ENCODE peak calls at places on chromosomes 6 and 20, in ten cellular contexts. G, A, E, Z, H, X, Q, Y, P and N are unnamed samples.

GRCh38 chr6:111996159-111996558 is 57.7 kb upstream of the CCN6 start:
- DNase-seq in G (no peak), E (no peak), A (no peak), P (no peak), X (no peak), Z (no peak), Y (no peak), Q (no peak), H (no peak), N (no peak)

GRCh38 chr6:102154176-102154575 is 760.7 kb downstream of the GRIK2 start:
- DNase-seq in Q (no peak), G (no peak), E (no peak), A (no peak), Z (no peak), X (no peak), Y (no peak), H (no peak), P (no peak), N (no peak)

GRCh38 chr20:41632896-41633295 is 14.7 kb upstream of the CHD6 start:
- DNase-seq in Y (no peak), Q (no peak), Z (peak), E (no peak), P (no peak), A (no peak), X (no peak), G (no peak), H (no peak), N (no peak)

GRCh38 chr20:7926323-7926722 is 13.9 kb downstream of the HAO1 start:
- DNase-seq in Z (no peak), Q (no peak), G (no peak), E (no peak), H (no peak), P (no peak), X (no peak), A (no peak), Y (no peak), N (no peak)

GRCh38 chr6:160513836-160514235 is 150.2 kb downstream of the LPA start:
- DNase-seq in P (no peak), Q (no peak), H (no peak), G (no peak), E (no peak), A (no peak), Z (no peak), Y (no peak), X (no peak), N (no peak)

GRCh38 chr20:63441777-63442493 is 30.5 kb downstream of the KCNQ2 start:
- DNase-seq in G (peak), Q (no peak), Y (peak), Z (peak), X (no peak), E (no peak), H (peak), A (peak), P (peak), N (no peak)

GRCh38 chr6:33206864-33207568 is 1.3 kb upstream of the RING1 start:
- DNase-seq in A (no peak), G (peak), Z (no peak), E (no peak), P (peak), Q (no peak), Y (no peak), H (peak), X (no peak), N (no peak)

GRCh38 chr6:49264496-49264895 is 198.6 kb downstream of the MMUT start:
- DNase-seq in Q (no peak), P (no peak), G (no peak), H (no peak), Y (no peak), X (no peak), A (peak), E (no peak), Z (no peak), N (no peak)

GRCh38 chr6:131877999-131878789 is 70.4 kb downstream of the ENPP1 start:
- DNase-seq in A (no peak), X (no peak), E (no peak), G (no peak), Q (no peak), H (no peak), P (no peak), Z (peak), Y (no peak), N (no peak)

GRCh38 chr6:74404366-74404765 is 708.4 kb downstream of the CD109 start:
- DNase-seq in Q (no peak), A (no peak), P (no peak), Y (no peak), Z (no peak), X (no peak), E (peak), H (no peak), G (no peak), N (no peak)

GRCh38 chr6:116268589-116269293 is 11.0 kb downstream of the TSPYL1 start:
- DNase-seq in P (no peak), H (no peak), Z (peak), Q (no peak), A (no peak), E (peak), G (no peak), Y (no peak), X (no peak), N (no peak)

GRCh38 chr20:53840462-53841000 is 229.9 kb downstream of the BCAS1 start:
- DNase-seq in A (no peak), P (no peak), H (no peak), G (no peak), E (no peak), Z (no peak), Y (no peak), Q (no peak), X (no peak), N (no peak)

GRCh38 chr20:62792940-62793756 is 3.1 kb upstream of the MRGBP start:
- DNase-seq in G (no peak), X (no peak), Y (no peak), P (no peak), E (no peak), A (peak), Q (no peak), H (no peak), Z (no peak), N (no peak)

GRCh38 chr20:47493175-47493953 is 8.3 kb upstream of the NCOA3 start:
- DNase-seq in X (peak), Y (no peak), A (no peak), Z (peak), P (peak), H (no peak), E (peak), G (no peak), Q (peak), N (no peak)

GRCh38 chr20:38104283-38104682 is 60.8 kb downstream of the TGM2 start:
- DNase-seq in Y (no peak), A (no peak), P (no peak), G (no peak), Z (no peak), X (no peak), Q (no peak), E (no peak), H (no peak), N (no peak)

GRCh38 chr6:56927538-56928453 is 27.1 kb upstream of the BEND6 start:
- DNase-seq in E (no peak), A (peak), Q (no peak), P (no peak), Z (peak), X (no peak), G (no peak), Y (no peak), H (no peak), N (no peak)

GRCh38 chr20:50413088-50413500 is 97.1 kb upstream of the PTPN1 start:
- DNase-seq in E (no peak), A (no peak), Q (peak), Y (no peak), Z (peak), P (no peak), G (no peak), X (no peak), H (no peak), N (no peak)

GRCh38 chr6:14888575-14889000 is 357.3 kb upstream of the JARID2 start:
- DNase-seq in Z (no peak), E (no peak), G (no peak), Q (no peak), H (no peak), Y (no peak), A (no peak), X (no peak), P (no peak), N (no peak)

GRCh38 chr6:135146160-135146920 is 34.8 kb upstream of the MYB start:
- DNase-seq in G (no peak), Z (peak), E (no peak), Y (no peak), P (no peak), H (no peak), X (no peak), A (no peak), Q (no peak), N (no peak)

GRCh38 chr6:40550096-40550731 is 37.0 kb downstream of the LRFN2 start:
- DNase-seq in E (peak), P (no peak), G (peak), Q (no peak), Y (no peak), H (peak), A (no peak), Z (peak), X (peak), N (no peak)

GRCh38 chr6:32763417-32763816 is at the start of gene HLA-DQB2:
- DNase-seq in Y (no peak), P (no peak), E (no peak), G (no peak), X (no peak), Z (no peak), A (no peak), H (no peak), Q (no peak), N (no peak)

GRCh38 chr6:100504786-100505737 is 40.3 kb upstream of the SIM1 start:
- DNase-seq in P (no peak), Z (no peak), Y (no peak), H (no peak), X (no peak), Q (no peak), A (no peak), G (no peak), E (peak), N (no peak)

GRCh38 chr6:107917468-107918375 is 40.3 kb downstream of the SEC63 start:
- DNase-seq in P (no peak), Q (no peak), A (no peak), H (peak), G (peak), Y (no peak), E (no peak), Z (no peak), X (no peak), N (no peak)

GRCh38 chr20:49790077-49790798 is 22.4 kb upstream of the SLC9A8 start:
- DNase-seq in X (no peak), E (peak), H (no peak), A (no peak), P (peak), G (peak), Q (no peak), Z (peak), Y (no peak), N (no peak)

GRCh38 chr6:134550604-134551003 is 232.7 kb upstream of the SGK1 start:
- DNase-seq in X (no peak), Z (no peak), H (no peak), Y (no peak), A (no peak), Q (no peak), E (no peak), G (no peak), P (no peak), N (no peak)

GRCh38 chr6:112231609-112232060 is 22.7 kb downstream of the LAMA4 start:
- DNase-seq in A (no peak), Q (no peak), X (no peak), P (no peak), G (no peak), H (no peak), Z (no peak), Y (no peak), E (no peak), N (no peak)

GRCh38 chr6:132919028-132919427 is 104.7 kb downstream of the RPS12 start:
- DNase-seq in Q (no peak), H (no peak), E (no peak), Z (no peak), X (no peak), G (no peak), A (no peak), P (no peak), Y (no peak), N (no peak)

GRCh38 chr6:72813807-72814596 is 192.1 kb downstream of the KCNQ5 start:
- DNase-seq in A (no peak), Z (peak), P (no peak), Y (no peak), G (no peak), Q (no peak), X (no peak), E (no peak), H (no peak), N (no peak)

DNA sequence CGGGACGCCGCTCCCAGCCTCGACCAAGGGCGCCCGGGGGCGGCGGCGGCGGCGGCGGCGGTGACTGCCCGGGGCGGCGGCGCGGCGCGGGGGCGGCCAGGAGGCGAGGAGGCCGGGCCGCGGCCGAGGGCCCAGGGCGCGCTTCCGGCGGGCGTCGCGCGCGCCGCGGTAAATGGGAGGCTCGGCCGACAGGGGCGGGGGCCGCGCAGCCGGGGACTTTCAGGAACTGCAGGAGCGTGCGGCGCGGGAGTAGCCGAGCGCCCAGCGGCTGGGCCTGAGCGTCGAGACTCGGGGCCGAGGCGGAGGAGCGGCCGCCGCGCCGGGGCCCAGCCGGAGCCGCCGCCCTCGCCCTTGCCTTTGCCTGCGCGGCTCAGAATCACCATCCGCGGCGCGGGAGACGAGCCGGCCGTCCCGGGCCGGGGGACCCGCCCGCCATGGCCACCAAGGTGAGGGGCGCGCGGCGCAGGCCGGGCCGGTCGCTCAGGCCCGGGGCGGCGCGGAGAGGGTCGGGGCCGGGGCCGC is at the start of gene SNX9:
- DNase-seq in G (peak), Z (peak), Q (peak), E (peak), X (peak), A (peak), Y (peak), H (peak), P (peak), N (peak)
- TF ChIP-seq CTCF in G (no peak), Z (no peak), Q (no peak), E (no peak), X (no peak), A (no peak), Y (no peak), H (no peak), P (no peak), N (no peak)

GRCh38 chr6:13099771-13100170 is 228.6 kb downstream of the TBC1D7 start:
- DNase-seq in A (no peak), E (no peak), Q (no peak), X (no peak), Y (no peak), Z (no peak), H (no peak), G (no peak), P (no peak), N (no peak)
- TF ChIP-seq CTCF in A (peak), E (peak), Q (no peak), X (no peak), Y (no peak), Z (no peak), H (peak), G (peak), P (no peak), N (peak)

GRCh38 chr20:5806457-5807263 is 56.5 kb downstream of the SHLD1 start:
- DNase-seq in H (no peak), P (no peak), Q (no peak), Z (no peak), G (no peak), X (no peak), E (no peak), Y (no peak), A (no peak), N (no peak)
- TF ChIP-seq CTCF in H (no peak), P (no peak), Q (no peak), Z (peak), G (no peak), X (no peak), E (no peak), Y (no peak), A (peak), N (no peak)

GRCh38 chr20:24460712-24461111 is 8.7 kb upstream of the SYNDIG1 start:
- DNase-seq in G (no peak), X (no peak), H (no peak), A (no peak), Y (no peak), P (no peak), Q (no peak), Z (no peak), E (no peak), N (no peak)
- TF ChIP-seq CTCF in G (no peak), X (no peak), H (peak), A (peak), Y (no peak), P (no peak), Q (no peak), Z (no peak), E (no peak), N (peak)

GRCh38 chr6:75568965-75569364 is 32.7 kb upstream of the SENP6 start:
- DNase-seq in G (no peak), E (no peak), A (no peak), Z (no peak), Y (no peak), Q (no peak), H (no peak), P (no peak), X (no peak), N (no peak)

GRCh38 chr6:75557068-75557467 is 44.6 kb upstream of the SENP6 start:
- DNase-seq in X (no peak), G (no peak), Y (no peak), A (no peak), Q (no peak), Z (no peak), E (no peak), P (no peak), H (no peak), N (no peak)

GRCh38 chr6:75566137-75566767 is 35.4 kb upstream of the SENP6 start:
- DNase-seq in E (no peak), Y (no peak), P (no peak), A (no peak), H (no peak), G (no peak), X (no peak), Q (no peak), Z (no peak), N (no peak)

GRCh38 chr6:75568100-75568499 is 33.6 kb upstream of the SENP6 start:
- DNase-seq in A (no peak), E (no peak), Y (no peak), H (no peak), G (no peak), P (no peak), Q (no peak), Z (no peak), X (no peak), N (no peak)

GRCh38 chr6:75563032-75563431 is 38.6 kb upstream of the SENP6 start:
- DNase-seq in X (no peak), H (no peak), A (peak), P (no peak), Z (peak), Y (no peak), G (no peak), E (no peak), Q (no peak), N (no peak)
- TF ChIP-seq CTCF in X (no peak), H (peak), A (peak), P (no peak), Z (peak), Y (no peak), G (peak), E (peak), Q (no peak), N (peak)

GRCh38 chr20:10357974-10358373 is 76.0 kb downstream of the MKKS start:
- DNase-seq in G (no peak), E (no peak), A (no peak), Y (no peak), X (no peak), P (no peak), H (no peak), Z (no peak), Q (no peak), N (no peak)
- TF ChIP-seq CTCF in G (peak), E (peak), A (peak), Y (peak), X (no peak), P (no peak), H (peak), Z (no peak), Q (no peak), N (peak)